ENCODE peak calls at places on chromosomes 4 and X, in seven cellular contexts. Q is OCI-LY7, U is kidney epithelial cell, A is cardiac muscle cell, T is esophagus squamous epithelium, H is AG09309, Z is upper lobe of left lung. J is an unnamed sample.

GRCh38 chrX:1466232-1466661 is 13.5 kb upstream of the ASMTL start:
- DNase-seq in Q (no peak), U (no peak), A (no peak), T (no peak), H (no peak), Z (peak), J (no peak)

GRCh38 chr4:187777954-187778353 is 217.6 kb upstream of the ZFP42 start:
- DNase-seq in Q (no peak), U (no peak), A (no peak), T (no peak), H (no peak), Z (no peak), J (no peak)

GRCh38 chrX:102892103-102892502 is 45.0 kb upstream of the RAB40AL start:
- DNase-seq in Q (no peak), U (no peak), A (no peak), T (no peak), H (no peak), Z (no peak), J (no peak)

GRCh38 chr4:146957252-146957651 is 11.6 kb upstream of the TTC29 start:
- DNase-seq in Q (no peak), U (peak), A (no peak), T (no peak), H (peak), Z (no peak), J (peak)

GRCh38 chrX:9942086-9942485 is 25.1 kb upstream of the CLDN34 start:
- DNase-seq in Q (no peak), U (no peak), A (no peak), T (no peak), H (no peak), Z (no peak), J (no peak)

GRCh38 chrX:23333842-23334535 is 660 bp upstream of the PTCHD1 start:
- DNase-seq in Q (no peak), U (no peak), A (peak), T (no peak), H (no peak), Z (peak), J (no peak)

GRCh38 chr4:140947507-140947906 is 185.8 kb downstream of the RNF150 start:
- DNase-seq in Q (no peak), U (no peak), A (no peak), T (no peak), H (no peak), Z (peak), J (no peak)

GRCh38 chrX:152445926-152446325 is 5.2 kb downstream of the GABRA3 start:
- DNase-seq in Q (no peak), U (no peak), A (no peak), T (no peak), H (no peak), Z (no peak), J (no peak)

GRCh38 chrX:151088221-151088620 is 88.2 kb upstream of the GPR50 start:
- DNase-seq in Q (no peak), U (no peak), A (no peak), T (no peak), H (no peak), Z (no peak), J (no peak)

GRCh38 chrX:110915120-110915519 is 119.5 kb upstream of the CHRDL1 start:
- DNase-seq in Q (no peak), U (peak), A (no peak), T (no peak), H (peak), Z (no peak), J (peak)

GRCh38 chrX:118498351-118498750 is 2.7 kb downstream of the DOCK11 start:
- DNase-seq in Q (no peak), U (no peak), A (no peak), T (no peak), H (no peak), Z (no peak), J (no peak)

GRCh38 chr4:41880840-41881831 is 54.1 kb upstream of the TMEM33 start:
- DNase-seq in Q (no peak), U (no peak), A (no peak), T (no peak), H (no peak), Z (peak), J (no peak)

GRCh38 chr4:112411781-112412281 is 104.1 kb downstream of the NEUROG2 start:
- DNase-seq in Q (no peak), U (no peak), A (no peak), T (no peak), H (no peak), Z (peak), J (no peak)

GRCh38 chr4:137823007-137823406 is 290.7 kb upstream of the PCDH18 start:
- DNase-seq in Q (no peak), U (no peak), A (no peak), T (no peak), H (no peak), Z (no peak), J (no peak)

GRCh38 chrX:96621811-96622210 is 62.8 kb upstream of the DIAPH2 start:
- DNase-seq in Q (no peak), U (no peak), A (no peak), T (no peak), H (no peak), Z (no peak), J (no peak)

GRCh38 chrX:118116308-118117068 is at the start of gene KLHL13:
- DNase-seq in Q (no peak), U (no peak), A (peak), T (no peak), H (no peak), Z (peak), J (no peak)

GRCh38 chrX:19595036-19595435 is 79.7 kb upstream of the MAP3K15 start:
- DNase-seq in Q (no peak), U (no peak), A (no peak), T (no peak), H (no peak), Z (no peak), J (no peak)

GRCh38 chrX:43655961-43656494 is at the start of gene MAOA:
- DNase-seq in Q (no peak), U (no peak), A (peak), T (no peak), H (no peak), Z (peak), J (no peak)

GRCh38 chr4:7653510-7654414 is 219.0 kb upstream of the PSAPL1 start:
- DNase-seq in Q (no peak), U (no peak), A (no peak), T (no peak), H (no peak), Z (no peak), J (no peak)

GRCh38 chr4:63728480-63729177 is 680.6 kb downstream of the TECRL start:
- DNase-seq in Q (no peak), U (no peak), A (peak), T (no peak), H (no peak), Z (no peak), J (no peak)

GRCh38 chr4:163482197-163482596 is 8.6 kb upstream of the TKTL2 start:
- DNase-seq in Q (peak), U (no peak), A (no peak), T (no peak), H (no peak), Z (no peak), J (no peak)

GRCh38 chrX:71637848-71638247 is 19.5 kb upstream of the CXCR3 start:
- DNase-seq in Q (peak), U (no peak), A (no peak), T (no peak), H (peak), Z (no peak), J (no peak)

GRCh38 chr4:73451404-73451803 is 15.4 kb downstream of the AFP start:
- DNase-seq in Q (no peak), U (no peak), A (no peak), T (no peak), H (no peak), Z (no peak), J (peak)

GRCh38 chr4:96739101-96739500 is 899.2 kb downstream of the PDHA2 start:
- DNase-seq in Q (no peak), U (no peak), A (no peak), T (no peak), H (no peak), Z (no peak), J (no peak)

GRCh38 chrX:143296521-143296920 is 220.8 kb downstream of the SPANXN3 start:
- DNase-seq in Q (no peak), U (no peak), A (no peak), T (no peak), H (no peak), Z (no peak), J (no peak)

GRCh38 chr4:67608047-67608446 is 49.5 kb downstream of the STAP1 start:
- DNase-seq in Q (no peak), U (no peak), A (no peak), T (no peak), H (no peak), Z (no peak), J (no peak)

GRCh38 chr4:3634281-3635089 is 102.3 kb upstream of the LRPAP1 start:
- DNase-seq in Q (no peak), U (no peak), A (no peak), T (no peak), H (no peak), Z (peak), J (no peak)
- H3K4me3 ChIP-seq in Q (no peak), U (no peak), A (no peak), T (no peak), H (no peak), Z (no peak), J (no peak)

DNA sequence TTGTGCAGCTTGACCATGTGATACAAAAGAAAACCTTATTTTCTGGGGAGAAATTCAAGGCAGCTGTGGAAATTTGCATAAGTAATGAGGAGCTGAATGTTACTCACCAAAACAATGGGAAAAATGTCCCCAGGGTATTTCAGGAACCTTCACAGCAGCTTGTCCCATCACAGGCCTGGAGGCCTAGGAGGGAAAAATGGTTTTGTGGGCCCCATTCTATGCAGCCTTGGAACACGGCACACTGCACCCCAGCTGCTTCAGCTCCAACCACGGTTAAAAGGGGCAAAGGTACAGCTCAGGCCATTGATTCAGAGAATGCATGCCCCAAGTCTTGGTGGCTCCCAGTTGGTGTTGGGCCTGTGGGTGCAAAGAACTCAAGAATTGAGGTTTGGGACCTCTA is 216.1 kb downstream of the MAGEE1 start:
- DNase-seq in Q (no peak), U (no peak), A (no peak), T (no peak), H (no peak), Z (no peak), J (no peak)
- H3K4me3 ChIP-seq in Q (no peak), U (no peak), A (no peak), T (no peak), H (no peak), Z (no peak), J (no peak)

GRCh38 chr4:80016506-80016905 is 56.5 kb downstream of the ANTXR2 start:
- DNase-seq in Q (no peak), U (no peak), A (no peak), T (no peak), H (no peak), Z (no peak), J (no peak)

GRCh38 chr4:80015407-80016189 is 57.4 kb downstream of the ANTXR2 start:
- DNase-seq in Q (no peak), U (no peak), A (no peak), T (no peak), H (no peak), Z (no peak), J (no peak)

GRCh38 chr4:80012291-80012690 is 60.7 kb downstream of the ANTXR2 start:
- DNase-seq in Q (no peak), U (no peak), A (no peak), T (no peak), H (no peak), Z (no peak), J (no peak)

GRCh38 chr4:80014531-80014930 is 58.5 kb downstream of the ANTXR2 start:
- DNase-seq in Q (no peak), U (no peak), A (no peak), T (no peak), H (no peak), Z (no peak), J (no peak)

GRCh38 chr4:80017125-80017854 is 55.7 kb downstream of the ANTXR2 start:
- DNase-seq in Q (no peak), U (peak), A (peak), T (no peak), H (peak), Z (no peak), J (peak)
- H3K4me3 ChIP-seq in Q (no peak), U (no peak), A (no peak), T (no peak), H (no peak), Z (no peak), J (no peak)

GRCh38 chrX:40092808-40093435 is 4.8 kb downstream of the BCOR start:
- DNase-seq in Q (no peak), U (no peak), A (no peak), T (no peak), H (no peak), Z (no peak), J (no peak)

GRCh38 chrX:40090050-40090804 is 7.5 kb downstream of the BCOR start:
- DNase-seq in Q (peak), U (no peak), A (no peak), T (no peak), H (no peak), Z (peak), J (no peak)

GRCh38 chrX:40093586-40093985 is 4.2 kb downstream of the BCOR start:
- DNase-seq in Q (no peak), U (no peak), A (no peak), T (no peak), H (no peak), Z (no peak), J (no peak)

GRCh38 chrX:40090961-40091360 is 6.8 kb downstream of the BCOR start:
- DNase-seq in Q (no peak), U (no peak), A (no peak), T (no peak), H (no peak), Z (no peak), J (no peak)

DNA sequence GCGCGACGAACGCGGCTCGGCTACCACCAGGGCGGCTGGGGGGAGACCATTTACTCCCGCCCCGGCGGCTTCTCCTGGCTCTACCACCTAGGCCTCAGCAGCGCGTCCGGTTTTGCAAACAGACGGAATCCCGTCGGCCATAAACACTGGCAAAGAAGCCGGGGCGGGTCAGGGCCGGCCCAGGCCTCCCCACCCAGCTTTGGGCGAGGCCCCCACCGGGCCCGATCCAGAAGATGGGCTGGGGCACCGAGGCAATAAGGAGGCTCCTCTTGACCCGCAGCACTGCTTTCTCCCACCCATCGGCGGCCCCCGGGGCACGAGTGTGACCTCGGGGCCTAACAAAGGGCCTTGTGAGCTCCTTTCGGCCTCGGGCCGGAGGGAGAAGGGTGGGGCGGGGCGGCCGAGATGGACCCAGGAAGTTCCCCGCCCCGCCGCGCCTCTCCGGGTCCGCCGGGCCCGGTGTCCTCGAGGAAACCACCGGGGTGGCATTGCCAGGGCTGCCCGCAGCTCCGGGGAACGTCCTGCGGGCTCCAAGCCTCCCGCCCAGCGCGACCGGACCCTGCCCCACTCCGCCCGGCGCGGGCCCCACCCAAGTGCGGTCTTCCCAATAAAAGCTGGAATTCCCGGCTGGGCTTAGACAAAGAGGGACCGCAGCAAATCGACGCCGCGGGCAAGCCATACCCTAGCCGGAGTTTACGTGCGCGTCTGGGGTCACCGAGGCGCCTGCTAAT is 5.9 kb downstream of the BCOR start:
- DNase-seq in Q (no peak), U (no peak), A (no peak), T (no peak), H (no peak), Z (peak), J (no peak)
- H3K4me3 ChIP-seq in Q (peak), U (no peak), A (peak), T (peak), H (no peak), Z (no peak), J (no peak)

GRCh38 chrX:68832516-68833447 is 4.0 kb downstream of the EFNB1 start:
- DNase-seq in Q (no peak), U (no peak), A (no peak), T (no peak), H (no peak), Z (no peak), J (no peak)
- H3K4me3 ChIP-seq in Q (no peak), U (peak), A (peak), T (peak), H (peak), Z (peak), J (peak)

DNA sequence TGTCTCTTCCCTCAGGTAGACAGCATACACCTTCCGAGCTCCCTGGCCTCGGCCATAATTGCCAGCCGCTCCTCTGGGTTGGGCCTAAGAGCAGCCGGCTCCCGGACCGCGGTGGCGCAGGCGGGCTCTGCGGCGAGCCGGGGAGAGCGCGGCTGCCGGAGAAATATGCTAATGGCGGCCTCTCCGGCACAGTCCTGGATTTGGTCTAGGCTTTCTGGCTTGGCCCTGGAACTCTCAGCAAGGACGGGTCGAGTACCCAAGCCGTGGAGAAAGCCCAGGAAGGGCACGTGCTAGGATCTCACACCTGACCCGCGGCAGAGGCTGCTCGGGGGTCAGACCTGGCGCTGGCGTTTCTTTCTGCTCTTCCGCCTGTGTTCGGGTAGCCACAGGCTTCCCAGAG is 18.6 kb upstream of the ZIC3 start:
- DNase-seq in Q (no peak), U (no peak), A (peak), T (no peak), H (no peak), Z (peak), J (no peak)
- H3K4me3 ChIP-seq in Q (no peak), U (no peak), A (no peak), T (no peak), H (no peak), Z (no peak), J (no peak)

J was measured in skeletal muscle cell.